ENCODE peak calls at places on chromosome 6, in ten cellular contexts. V is IMR-90, S is left ventricle myocardium inferior, E is pancreas, Q is astrocyte of the spinal cord, L is A549, P is lower lobe of right lung, J is neural progenitor cell, B is OCI-LY7, N is tibial nerve. M is an unnamed sample.

GRCh38 chr6:3867616-3868502 is 18.7 kb downstream of the FAM50B start:
- DNase-seq in Q (peak), J (no peak), E (no peak), S (no peak), P (no peak), V (peak), N (no peak), L (no peak), B (no peak), M (peak)

GRCh38 chr6:47000842-47001241 is 41.3 kb downstream of the ADGRF1 start:
- DNase-seq in V (no peak), E (no peak), L (no peak), P (no peak), Q (no peak), J (no peak), N (no peak), S (no peak), B (no peak), M (no peak)

GRCh38 chr6:42104095-42104806 is 38.2 kb downstream of the C6orf132 start:
- DNase-seq in E (no peak), J (peak), S (peak), L (peak), P (peak), N (peak), Q (peak), V (no peak), B (peak), M (peak)

GRCh38 chr6:39416026-39416425 is 93.5 kb upstream of the KCNK16 start:
- DNase-seq in P (no peak), S (no peak), J (peak), L (no peak), V (no peak), Q (no peak), E (no peak), B (no peak), N (no peak), M (no peak)

GRCh38 chr6:43926644-43927524 is 156.9 kb downstream of the VEGFA start:
- DNase-seq in V (peak), E (peak), L (peak), Q (peak), J (peak), P (peak), N (no peak), B (no peak), S (peak), M (peak)

GRCh38 chr6:24664049-24664987 is 2.4 kb downstream of the TDP2 start:
- DNase-seq in S (no peak), N (no peak), V (no peak), J (no peak), Q (no peak), B (no peak), P (no peak), E (no peak), L (no peak), M (no peak)

GRCh38 chr6:36195471-36196048 is 984 bp upstream of the BRPF3 start:
- DNase-seq in J (peak), S (no peak), L (no peak), E (no peak), V (no peak), Q (no peak), B (peak), N (no peak), P (no peak), M (no peak)

GRCh38 chr6:138724015-138724414 is 49.6 kb upstream of the CCDC28A start:
- DNase-seq in P (peak), L (no peak), E (no peak), Q (peak), B (no peak), N (peak), V (no peak), J (no peak), S (peak), M (peak)

GRCh38 chr6:162099685-162100084 is 627.9 kb downstream of the PRKN start:
- DNase-seq in E (no peak), S (no peak), Q (peak), P (peak), J (no peak), B (no peak), V (peak), N (no peak), L (peak), M (peak)

GRCh38 chr6:88376759-88377387 is 210.7 kb upstream of the CNR1 start:
- DNase-seq in J (no peak), E (no peak), N (no peak), L (no peak), B (no peak), P (no peak), V (peak), Q (peak), S (no peak), M (peak)

GRCh38 chr6:27672113-27672799 is 199.4 kb upstream of the ZNF184 start:
- DNase-seq in J (peak), P (no peak), V (peak), S (no peak), B (no peak), Q (peak), L (peak), E (no peak), N (no peak), M (no peak)

GRCh38 chr6:5837323-5837722 is 169.4 kb downstream of the NRN1 start:
- DNase-seq in S (no peak), B (no peak), P (no peak), J (no peak), E (no peak), Q (no peak), L (no peak), V (no peak), N (no peak), M (no peak)

GRCh38 chr6:33975631-33976424 is 170.1 kb downstream of the GRM4 start:
- DNase-seq in B (no peak), L (no peak), V (no peak), P (no peak), E (no peak), S (no peak), Q (no peak), J (peak), N (no peak), M (no peak)

GRCh38 chr6:34383171-34383631 is 9.3 kb downstream of the NUDT3 start:
- DNase-seq in S (no peak), J (no peak), E (no peak), B (no peak), Q (no peak), L (no peak), V (peak), P (no peak), N (no peak), M (peak)

GRCh38 chr6:42038163-42038562 is 12.2 kb upstream of the TAF8 start:
- DNase-seq in S (no peak), P (no peak), E (no peak), V (no peak), N (no peak), L (no peak), J (no peak), B (no peak), Q (no peak), M (no peak)

GRCh38 chr6:90296346-90297123 is at the start of gene BACH2:
- DNase-seq in S (peak), E (peak), L (peak), B (peak), V (peak), J (peak), Q (peak), N (peak), P (peak), M (peak)

GRCh38 chr6:72954736-72955135 is 270.6 kb downstream of the KHDC1L start:
- DNase-seq in L (no peak), J (no peak), P (no peak), S (no peak), N (no peak), Q (peak), B (no peak), V (no peak), E (no peak), M (peak)

GRCh38 chr6:73566954-73567591 is 46.2 kb upstream of the EEF1A1 start:
- DNase-seq in N (peak), P (peak), B (no peak), L (peak), V (peak), J (no peak), S (peak), E (peak), Q (no peak), M (peak)

GRCh38 chr6:96836579-96837137 is 619 bp downstream of the GPR63 start:
- DNase-seq in E (no peak), Q (peak), V (peak), N (no peak), P (no peak), L (peak), B (no peak), J (peak), S (no peak), M (peak)

GRCh38 chr6:5713519-5713918 is 293.2 kb downstream of the NRN1 start:
- DNase-seq in V (no peak), E (no peak), S (no peak), P (no peak), Q (no peak), J (peak), L (no peak), B (no peak), N (no peak), M (no peak)

GRCh38 chr6:43468748-43469681 is 8.4 kb upstream of the TJAP1 start:
- DNase-seq in V (no peak), S (peak), P (no peak), N (no peak), Q (no peak), J (peak), L (no peak), E (no peak), B (no peak), M (no peak)

GRCh38 chr6:63533026-63533425 is 39.3 kb upstream of the LOC128125822 start:
- DNase-seq in J (no peak), E (no peak), N (no peak), S (no peak), B (no peak), Q (no peak), V (no peak), L (no peak), P (no peak), M (no peak)

GRCh38 chr6:158279615-158280014 is 32.6 kb upstream of the TULP4 start:
- DNase-seq in E (no peak), J (no peak), Q (no peak), N (peak), V (peak), P (no peak), B (no peak), L (no peak), S (peak), M (peak)

GRCh38 chr6:75609639-75610590 is 8.2 kb downstream of the SENP6 start:
- DNase-seq in L (no peak), B (no peak), V (peak), J (no peak), E (no peak), Q (peak), P (no peak), S (no peak), N (no peak), M (no peak)

GRCh38 chr6:41371461-41371991 is 36.1 kb downstream of the NCR2 start:
- DNase-seq in E (no peak), B (no peak), V (peak), L (no peak), S (peak), N (no peak), J (peak), P (no peak), Q (peak), M (peak)

GRCh38 chr6:132058975-132059374 is 107.8 kb upstream of the CCN2 start:
- DNase-seq in P (no peak), E (no peak), V (peak), N (peak), J (no peak), S (no peak), L (no peak), B (no peak), Q (no peak), M (no peak)

GRCh38 chr6:116277124-116277523 is 2.6 kb downstream of the TSPYL1 start:
- DNase-seq in E (no peak), N (no peak), S (no peak), Q (no peak), B (no peak), V (no peak), J (no peak), P (no peak), L (no peak), M (no peak)

GRCh38 chr6:147000545-147001488 is 203.4 kb upstream of the STXBP5 start:
- DNase-seq in V (peak), B (no peak), Q (peak), E (no peak), N (no peak), P (no peak), S (no peak), J (no peak), L (no peak), M (peak)

GRCh38 chr6:84026721-84027164 is 6.8 kb upstream of the MRAP2 start:
- DNase-seq in J (no peak), P (no peak), B (no peak), L (peak), E (no peak), Q (no peak), S (no peak), N (no peak), V (no peak), M (no peak)

DNA sequence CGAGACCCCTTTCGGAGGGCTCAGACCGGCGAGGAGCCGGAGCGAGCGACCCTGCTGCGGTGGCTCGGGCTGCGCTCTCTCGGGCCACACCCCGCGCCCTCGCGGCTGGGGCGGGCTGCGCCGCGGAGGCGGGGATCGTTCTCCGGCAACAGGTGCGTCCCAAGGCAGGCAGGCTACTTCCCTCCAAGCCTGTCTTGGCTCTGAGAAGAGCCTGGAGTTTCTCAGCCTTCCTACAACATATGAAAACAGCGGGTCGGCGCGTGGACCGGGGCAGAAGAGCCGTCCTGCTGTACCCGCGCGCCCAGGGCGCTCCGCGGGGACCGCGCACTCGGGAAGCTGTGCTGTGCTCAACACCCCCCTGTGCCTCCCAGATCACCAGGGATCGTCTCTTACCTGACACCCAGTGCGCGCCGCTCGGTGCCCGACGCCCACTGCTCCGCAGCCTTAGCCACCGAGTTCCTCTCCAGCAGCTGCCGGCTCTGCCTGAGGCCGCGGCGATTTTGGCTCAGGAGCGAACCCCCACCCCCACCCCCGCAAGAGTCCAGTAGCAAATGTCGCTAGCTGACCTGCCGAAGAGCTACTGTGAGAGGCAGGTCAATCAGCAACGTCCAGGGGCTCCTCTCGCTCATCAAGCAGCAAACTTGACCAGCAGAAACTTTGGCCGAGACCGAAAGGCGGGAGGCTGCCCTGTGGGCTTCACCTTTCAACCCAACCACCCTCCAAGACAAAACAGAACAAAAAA is 3.7 kb upstream of the OLIG3 start:
- DNase-seq in L (no peak), S (no peak), E (no peak), N (no peak), V (no peak), J (peak), P (peak), B (no peak), Q (no peak), M (no peak)
- H3K4me3 ChIP-seq in L (peak), S (peak), E (peak), N (no peak), V (no peak), J (peak), P (peak), B (no peak), Q (no peak), M (no peak)

DNA sequence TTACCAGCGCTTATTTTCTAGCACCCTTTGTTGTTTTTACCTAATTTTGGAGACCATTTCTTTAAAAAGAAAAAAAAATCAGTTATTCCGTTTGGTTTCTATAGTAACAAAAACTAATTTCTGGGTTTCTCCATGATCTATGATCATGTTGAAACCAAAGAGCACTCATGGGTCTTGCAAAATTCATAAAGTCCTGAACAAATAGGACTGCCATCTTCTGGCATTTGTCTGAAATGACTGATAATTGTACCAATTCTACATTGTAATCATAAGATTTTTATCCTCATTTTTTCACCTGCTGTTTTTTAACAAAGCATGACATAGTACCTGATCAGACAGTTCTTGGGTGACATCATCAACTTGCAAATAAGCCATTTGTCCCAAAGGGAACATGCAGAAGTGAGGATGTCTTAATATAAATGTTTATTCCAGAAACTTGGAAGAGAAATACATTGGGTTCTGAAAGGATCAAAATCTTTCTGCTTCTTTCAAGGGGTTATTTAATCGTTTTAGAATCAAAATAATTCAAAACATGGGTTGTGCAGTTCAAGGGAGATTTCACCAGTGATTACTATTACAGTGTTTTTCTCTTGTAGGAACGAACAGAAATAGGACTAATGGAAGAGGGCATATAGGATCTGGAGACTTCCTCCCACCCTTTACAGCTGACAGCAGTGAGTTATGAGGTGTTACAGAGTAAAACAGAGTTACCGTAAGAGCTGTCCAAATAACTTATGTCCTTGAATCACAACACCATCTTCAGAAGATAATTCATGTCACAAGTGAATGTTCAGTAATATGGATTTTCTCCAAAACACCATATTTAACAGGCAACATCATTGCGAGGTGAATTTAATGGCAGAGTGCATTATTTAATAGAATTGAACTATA is 87.1 kb upstream of the GJE1 start:
- DNase-seq in V (peak), N (no peak), S (no peak), E (no peak), L (peak), J (no peak), P (no peak), B (no peak), Q (peak), M (peak)
- TF ChIP-seq CTCF in V (peak), N (no peak), S (no peak), E (no peak), L (peak), J (peak), P (no peak), B (peak), Q (peak), M (peak)

GRCh38 chr6:21613809-21614208 is 20.3 kb downstream of the SOX4 start:
- DNase-seq in L (no peak), S (no peak), E (no peak), J (no peak), P (no peak), B (peak), Q (no peak), N (no peak), V (no peak), M (no peak)
- H3K4me3 ChIP-seq in L (no peak), S (no peak), E (no peak), J (no peak), P (no peak), B (no peak), Q (no peak), N (no peak), V (no peak), M (no peak)

GRCh38 chr6:15956205-15957106 is 172.4 kb upstream of the MYLIP start:
- DNase-seq in B (no peak), V (no peak), J (no peak), L (peak), P (peak), E (no peak), S (no peak), Q (no peak), N (peak), M (peak)
- TF ChIP-seq CTCF in B (no peak), V (no peak), J (no peak), L (no peak), P (no peak), E (no peak), S (no peak), Q (no peak), N (no peak), M (no peak)

GRCh38 chr6:129575378-129576118 is 134.4 kb downstream of the ARHGAP18 start:
- DNase-seq in L (peak), S (no peak), E (no peak), B (peak), Q (peak), V (peak), P (no peak), J (peak), N (peak), M (peak)
- H3K4me3 ChIP-seq in L (no peak), S (peak), E (no peak), B (no peak), Q (no peak), V (peak), P (peak), J (no peak), N (no peak), M (no peak)

GRCh38 chr6:68876792-68877493 is 241.9 kb downstream of the ADGRB3 start:
- DNase-seq in N (no peak), S (no peak), J (peak), Q (peak), E (no peak), L (peak), B (peak), P (no peak), V (peak), M (peak)
- TF ChIP-seq CTCF in N (peak), S (peak), J (peak), Q (peak), E (peak), L (peak), B (peak), P (peak), V (peak), M (peak)

GRCh38 chr6:21729431-21729830 is 135.9 kb downstream of the SOX4 start:
- DNase-seq in J (no peak), S (no peak), V (no peak), E (no peak), Q (no peak), P (no peak), L (no peak), B (no peak), N (no peak), M (no peak)
- H3K4me3 ChIP-seq in J (no peak), S (no peak), V (no peak), E (no peak), Q (no peak), P (no peak), L (no peak), B (no peak), N (no peak), M (no peak)

DNA sequence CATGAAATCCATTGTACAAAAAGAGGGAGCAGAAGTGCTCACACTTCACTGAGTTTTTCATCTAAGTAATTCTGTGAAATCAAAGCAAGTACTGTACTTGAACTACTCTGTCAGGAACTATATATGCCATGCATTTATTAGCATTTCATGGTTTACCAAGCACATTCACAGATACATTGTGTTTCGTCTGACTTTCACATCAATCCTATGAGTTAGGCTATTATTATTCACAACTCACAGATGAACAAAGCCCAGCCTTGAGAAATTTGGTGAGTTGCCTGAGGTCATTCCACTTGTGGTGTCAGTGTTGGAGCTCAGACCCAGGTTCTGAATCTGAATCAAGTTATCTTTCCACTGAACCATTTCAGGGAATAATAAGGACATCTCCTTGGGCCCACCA is 33.7 kb upstream of the TENT5A start:
- DNase-seq in N (no peak), E (no peak), V (no peak), Q (no peak), P (no peak), B (no peak), S (no peak), L (no peak), J (no peak), M (no peak)
- TF ChIP-seq CTCF in N (no peak), E (no peak), V (no peak), Q (no peak), P (no peak), B (no peak), S (no peak), L (no peak), J (no peak), M (no peak)